ENCODE peak calls at places on chromosomes 4 and X, in nine cellular contexts. S is amygdala; O is sigmoid colon; I is T-cell; Q is bronchial epithelial cell; G is stimulated activated CD8-positive, alpha-beta memory T cell treated with anti-CD3 and anti-CD28 coated beads, Interleukin-12 subunit alpha, Interleukin-12 subunit beta, amount 100 ng/mL, for 4 hours; P is posterior vena cava; E is H9; L is DMS153. K is an unnamed sample.

GRCh38 chr4:138330531-138330930 is 88.4 kb upstream of the SLC7A11 start:
- DNase-seq in S (no peak), E (no peak), P (no peak), G (no peak), O (no peak), Q (no peak), L (no peak), I (no peak), K (no peak)

GRCh38 chrX:127708155-127708554 is 344.0 kb downstream of the ACTRT1 start:
- DNase-seq in I (no peak), L (peak; percentile 77), P (no peak), E (peak; percentile 25), O (no peak), Q (peak; percentile 29), G (no peak), S (no peak), K (no peak)

GRCh38 chr4:164700471-164700870 is 53.5 kb upstream of the SMIM31 start:
- DNase-seq in S (no peak), O (no peak), G (no peak), Q (peak; percentile 7), L (no peak), I (no peak), E (peak; percentile 75), P (no peak), K (no peak)

GRCh38 chr4:7828011-7828720 is 111.5 kb downstream of the AFAP1 start:
- DNase-seq in I (peak; percentile 8), P (peak; percentile 94), S (no peak), O (peak; percentile 92), G (peak; percentile 43), Q (peak; percentile 98), L (no peak), E (no peak), K (no peak)

GRCh38 chr4:76762136-76763130 is 135.5 kb downstream of the SOWAHB start:
- DNase-seq in L (no peak), G (no peak), I (no peak), P (no peak), E (no peak), Q (no peak), O (no peak), S (no peak), K (no peak)

GRCh38 chr4:52950226-52950625 is 88.1 kb downstream of the RASL11B start:
- DNase-seq in O (no peak), Q (no peak), I (no peak), P (peak; percentile 68), G (no peak), S (no peak), L (no peak), E (no peak), K (no peak)

GRCh38 chrX:47232803-47233332 is at the start of gene USP11:
- DNase-seq in P (peak; percentile 82), O (peak; percentile 81), S (peak; percentile 65), L (no peak), I (peak; percentile 49), Q (no peak), G (peak; percentile 34), E (peak; percentile 79), K (no peak)

GRCh38 chrX:137565921-137566745 is at the start of gene ZIC3:
- DNase-seq in O (peak; percentile 67), P (no peak), L (peak; percentile 87), Q (peak; percentile 4), E (peak; percentile 88), G (no peak), S (peak; percentile 66), I (no peak), K (peak; percentile 85)

GRCh38 chr4:89586864-89587263 is 250.1 kb downstream of the SNCA start:
- DNase-seq in S (no peak), I (no peak), O (no peak), G (no peak), P (no peak), Q (peak; percentile 39), L (peak; percentile 21), E (no peak), K (no peak)

GRCh38 chrX:153774576-153775292 is 6.1 kb upstream of the SRPK3 start:
- DNase-seq in Q (no peak), P (peak; percentile 73), O (peak; percentile 60), E (no peak), G (no peak), I (no peak), L (no peak), S (no peak), K (no peak)

K was measured in frontal cortex.